ENCODE peak calls at places on chromosomes 2 and 18, in six cellular contexts. One of them, this sample, is unnamed.

GRCh38 chr18:78722959-78723706 is 256.5 kb upstream of the SALL3 start:
- DNase-seq in endodermal cell: peak; percentile 39
- DNase-seq in astrocyte of the spinal cord: no peak
- DNase-seq in astrocyte of the cerebellum: no peak
- DNase-seq in WERI-Rb-1: peak; percentile 1
- DNase-seq in sigmoid colon: peak; percentile 18
- DNase-seq in this sample: no peak

GRCh38 chr2:238924496-238925195 is 76.8 kb downstream of the TWIST2 start:
- DNase-seq in endodermal cell: no peak
- DNase-seq in astrocyte of the spinal cord: no peak
- DNase-seq in astrocyte of the cerebellum: no peak
- DNase-seq in WERI-Rb-1: no peak
- DNase-seq in sigmoid colon: peak; percentile 57
- DNase-seq in this sample: no peak

GRCh38 chr2:28652217-28652616 is 99.4 kb upstream of the PPP1CB start:
- DNase-seq in endodermal cell: no peak
- DNase-seq in astrocyte of the spinal cord: peak; percentile 46
- DNase-seq in astrocyte of the cerebellum: no peak
- DNase-seq in WERI-Rb-1: no peak
- DNase-seq in sigmoid colon: no peak
- DNase-seq in this sample: peak; percentile 49

GRCh38 chr2:101007415-101008345 is 5.6 kb downstream of the RPL31 start:
- DNase-seq in endodermal cell: no peak
- DNase-seq in astrocyte of the spinal cord: no peak
- DNase-seq in astrocyte of the cerebellum: no peak
- DNase-seq in WERI-Rb-1: no peak
- DNase-seq in sigmoid colon: no peak
- DNase-seq in this sample: peak; percentile 19

GRCh38 chr2:237865623-237866041 is 6.2 kb downstream of the RAMP1 start:
- DNase-seq in endodermal cell: peak; percentile 61
- DNase-seq in astrocyte of the spinal cord: no peak
- DNase-seq in astrocyte of the cerebellum: no peak
- DNase-seq in WERI-Rb-1: no peak
- DNase-seq in sigmoid colon: peak; percentile 76
- DNase-seq in this sample: peak; percentile 28

GRCh38 chr2:68441179-68441993 is 25.7 kb downstream of the FBXO48 start:
- DNase-seq in endodermal cell: peak; percentile 92
- DNase-seq in astrocyte of the spinal cord: peak; percentile 85
- DNase-seq in astrocyte of the cerebellum: peak; percentile 70
- DNase-seq in WERI-Rb-1: peak; percentile 90
- DNase-seq in sigmoid colon: peak; percentile 93
- DNase-seq in this sample: peak; percentile 84

GRCh38 chr2:126444511-126444910 is 211.4 kb upstream of the GYPC start:
- DNase-seq in endodermal cell: no peak
- DNase-seq in astrocyte of the spinal cord: no peak
- DNase-seq in astrocyte of the cerebellum: no peak
- DNase-seq in WERI-Rb-1: no peak
- DNase-seq in sigmoid colon: no peak
- DNase-seq in this sample: no peak

GRCh38 chr18:45713239-45713638 is 10.7 kb upstream of the SLC14A1 start:
- DNase-seq in endodermal cell: peak; percentile 13
- DNase-seq in astrocyte of the spinal cord: no peak
- DNase-seq in astrocyte of the cerebellum: no peak
- DNase-seq in WERI-Rb-1: no peak
- DNase-seq in sigmoid colon: no peak
- DNase-seq in this sample: no peak

GRCh38 chr2:3778841-3779505 is 75.6 kb downstream of the DCDC2C start:
- DNase-seq in endodermal cell: no peak
- DNase-seq in astrocyte of the spinal cord: no peak
- DNase-seq in astrocyte of the cerebellum: no peak
- DNase-seq in WERI-Rb-1: no peak
- DNase-seq in sigmoid colon: no peak
- DNase-seq in this sample: no peak

GRCh38 chr2:69298862-69299261 is 88.2 kb downstream of the GFPT1 start:
- DNase-seq in endodermal cell: no peak
- DNase-seq in astrocyte of the spinal cord: peak; percentile 71
- DNase-seq in astrocyte of the cerebellum: no peak
- DNase-seq in WERI-Rb-1: no peak
- DNase-seq in sigmoid colon: no peak
- DNase-seq in this sample: peak; percentile 81

GRCh38 chr2:219440388-219441256 is 6.0 kb downstream of the SPEG start:
- DNase-seq in endodermal cell: peak; percentile 40
- DNase-seq in astrocyte of the spinal cord: no peak
- DNase-seq in astrocyte of the cerebellum: no peak
- DNase-seq in WERI-Rb-1: no peak
- DNase-seq in sigmoid colon: no peak
- DNase-seq in this sample: peak; percentile 21
- H3K4me3 ChIP-seq in endodermal cell: no peak overlapping the region
- H3K4me3 ChIP-seq in astrocyte of the spinal cord: no peak overlapping the region
- H3K4me3 ChIP-seq in astrocyte of the cerebellum: no peak overlapping the region
- H3K4me3 ChIP-seq in WERI-Rb-1: no peak overlapping the region
- H3K4me3 ChIP-seq in sigmoid colon: peak overlapping the region; percentile 68
- H3K4me3 ChIP-seq in this sample: no peak overlapping the region

GRCh38 chr2:241944821-241945220 is 75.3 kb downstream of the RTP5 start:
- DNase-seq in endodermal cell: peak; percentile 9
- DNase-seq in astrocyte of the spinal cord: no peak
- DNase-seq in astrocyte of the cerebellum: no peak
- DNase-seq in WERI-Rb-1: no peak
- DNase-seq in sigmoid colon: no peak
- DNase-seq in this sample: no peak
- TF ChIP-seq CTCF in endodermal cell: no peak
- TF ChIP-seq CTCF in astrocyte of the spinal cord: no peak
- TF ChIP-seq CTCF in astrocyte of the cerebellum: no peak
- TF ChIP-seq CTCF in WERI-Rb-1: no peak
- TF ChIP-seq CTCF in sigmoid colon: no peak
- TF ChIP-seq CTCF in this sample: no peak

GRCh38 chr18:25345432-25345831 is 6.5 kb downstream of the ZNF521 start:
- DNase-seq in endodermal cell: no peak
- DNase-seq in astrocyte of the spinal cord: no peak
- DNase-seq in astrocyte of the cerebellum: peak; percentile 20
- DNase-seq in WERI-Rb-1: no peak
- DNase-seq in sigmoid colon: no peak
- DNase-seq in this sample: peak; percentile 46
- H3K4me3 ChIP-seq in endodermal cell: no peak overlapping the region
- H3K4me3 ChIP-seq in astrocyte of the spinal cord: no peak overlapping the region
- H3K4me3 ChIP-seq in astrocyte of the cerebellum: no peak overlapping the region
- H3K4me3 ChIP-seq in WERI-Rb-1: no peak overlapping the region
- H3K4me3 ChIP-seq in sigmoid colon: no peak overlapping the region
- H3K4me3 ChIP-seq in this sample: no peak overlapping the region

GRCh38 chr2:168192143-168192785 is 55.1 kb downstream of the STK39 start:
- DNase-seq in endodermal cell: no peak
- DNase-seq in astrocyte of the spinal cord: no peak
- DNase-seq in astrocyte of the cerebellum: no peak
- DNase-seq in WERI-Rb-1: no peak
- DNase-seq in sigmoid colon: no peak
- DNase-seq in this sample: no peak
- TF ChIP-seq CTCF in endodermal cell: no peak
- TF ChIP-seq CTCF in astrocyte of the spinal cord: no peak
- TF ChIP-seq CTCF in astrocyte of the cerebellum: no peak
- TF ChIP-seq CTCF in WERI-Rb-1: no peak
- TF ChIP-seq CTCF in sigmoid colon: no peak
- TF ChIP-seq CTCF in this sample: no peak

GRCh38 chr2:12721571-12722444 is 5.1 kb downstream of the TRIB2 start:
- DNase-seq in endodermal cell: no peak
- DNase-seq in astrocyte of the spinal cord: peak; percentile 68
- DNase-seq in astrocyte of the cerebellum: no peak
- DNase-seq in WERI-Rb-1: peak; percentile 54
- DNase-seq in sigmoid colon: no peak
- DNase-seq in this sample: peak; percentile 65
- H3K4me3 ChIP-seq in endodermal cell: no peak overlapping the region
- H3K4me3 ChIP-seq in astrocyte of the spinal cord: peak overlapping the region; percentile 96
- H3K4me3 ChIP-seq in astrocyte of the cerebellum: peak overlapping the region; percentile 72
- H3K4me3 ChIP-seq in WERI-Rb-1: no peak overlapping the region
- H3K4me3 ChIP-seq in sigmoid colon: peak overlapping the region; percentile 82
- H3K4me3 ChIP-seq in this sample: no peak overlapping the region

GRCh38 chr2:105330681-105331375 is 1.3 kb upstream of the TGFBRAP1 start:
- DNase-seq in endodermal cell: no peak
- DNase-seq in astrocyte of the spinal cord: no peak
- DNase-seq in astrocyte of the cerebellum: no peak
- DNase-seq in WERI-Rb-1: no peak
- DNase-seq in sigmoid colon: no peak
- DNase-seq in this sample: no peak

GRCh38 chr2:105329561-105330495 is at the start of gene TGFBRAP1:
- DNase-seq in endodermal cell: peak; percentile 79
- DNase-seq in astrocyte of the spinal cord: no peak
- DNase-seq in astrocyte of the cerebellum: no peak
- DNase-seq in WERI-Rb-1: peak; percentile 42
- DNase-seq in sigmoid colon: peak; percentile 74
- DNase-seq in this sample: no peak

GRCh38 chr2:105327690-105328089 is 1.8 kb downstream of the TGFBRAP1 start:
- DNase-seq in endodermal cell: no peak
- DNase-seq in astrocyte of the spinal cord: no peak
- DNase-seq in astrocyte of the cerebellum: no peak
- DNase-seq in WERI-Rb-1: no peak
- DNase-seq in sigmoid colon: no peak
- DNase-seq in this sample: no peak

GRCh38 chr2:105328281-105329196 is 996 bp downstream of the TGFBRAP1 start:
- DNase-seq in endodermal cell: peak; percentile 54
- DNase-seq in astrocyte of the spinal cord: no peak
- DNase-seq in astrocyte of the cerebellum: no peak
- DNase-seq in WERI-Rb-1: no peak
- DNase-seq in sigmoid colon: peak; percentile 67
- DNase-seq in this sample: peak; percentile 53

DNA sequence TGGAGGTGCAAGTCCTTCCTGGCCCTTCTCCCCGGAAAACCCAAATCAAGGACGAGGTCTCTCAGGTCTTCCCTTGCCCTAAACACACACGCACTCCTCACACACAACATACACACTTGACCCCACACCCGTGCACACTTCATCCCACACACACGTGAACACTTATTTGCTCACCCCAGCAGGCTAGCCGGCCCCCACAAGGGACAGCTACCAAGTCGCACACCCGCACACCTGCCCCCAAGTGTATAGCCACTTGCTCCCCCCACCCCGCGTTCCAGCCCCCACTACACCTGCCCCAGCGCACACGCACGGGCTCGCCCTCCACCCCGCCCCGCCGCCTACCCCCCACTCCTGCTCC is 359 bp downstream of the TGFBRAP1 start:
- DNase-seq in endodermal cell: peak; percentile 59
- DNase-seq in astrocyte of the spinal cord: no peak
- DNase-seq in astrocyte of the cerebellum: no peak
- DNase-seq in WERI-Rb-1: no peak
- DNase-seq in sigmoid colon: peak; percentile 71
- DNase-seq in this sample: no peak
- TF ChIP-seq CTCF in endodermal cell: no peak
- TF ChIP-seq CTCF in astrocyte of the spinal cord: no peak
- TF ChIP-seq CTCF in astrocyte of the cerebellum: no peak
- TF ChIP-seq CTCF in WERI-Rb-1: no peak
- TF ChIP-seq CTCF in sigmoid colon: no peak
- TF ChIP-seq CTCF in this sample: no peak

GRCh38 chr2:197264332-197264731 is 46.2 kb downstream of the ANKRD44 start:
- DNase-seq in endodermal cell: no peak
- DNase-seq in astrocyte of the spinal cord: no peak
- DNase-seq in astrocyte of the cerebellum: no peak
- DNase-seq in WERI-Rb-1: no peak
- DNase-seq in sigmoid colon: no peak
- DNase-seq in this sample: no peak

GRCh38 chr2:197269173-197269572 is 41.4 kb downstream of the ANKRD44 start:
- DNase-seq in endodermal cell: no peak
- DNase-seq in astrocyte of the spinal cord: peak; percentile 70
- DNase-seq in astrocyte of the cerebellum: peak; percentile 43
- DNase-seq in WERI-Rb-1: no peak
- DNase-seq in sigmoid colon: no peak
- DNase-seq in this sample: peak; percentile 82

GRCh38 chr2:197269815-197270214 is 40.8 kb downstream of the ANKRD44 start:
- DNase-seq in endodermal cell: no peak
- DNase-seq in astrocyte of the spinal cord: no peak
- DNase-seq in astrocyte of the cerebellum: no peak
- DNase-seq in WERI-Rb-1: no peak
- DNase-seq in sigmoid colon: no peak
- DNase-seq in this sample: no peak

GRCh38 chr2:197265931-197266330 is 44.6 kb downstream of the ANKRD44 start:
- DNase-seq in endodermal cell: no peak
- DNase-seq in astrocyte of the spinal cord: no peak
- DNase-seq in astrocyte of the cerebellum: no peak
- DNase-seq in WERI-Rb-1: no peak
- DNase-seq in sigmoid colon: no peak
- DNase-seq in this sample: no peak

DNA sequence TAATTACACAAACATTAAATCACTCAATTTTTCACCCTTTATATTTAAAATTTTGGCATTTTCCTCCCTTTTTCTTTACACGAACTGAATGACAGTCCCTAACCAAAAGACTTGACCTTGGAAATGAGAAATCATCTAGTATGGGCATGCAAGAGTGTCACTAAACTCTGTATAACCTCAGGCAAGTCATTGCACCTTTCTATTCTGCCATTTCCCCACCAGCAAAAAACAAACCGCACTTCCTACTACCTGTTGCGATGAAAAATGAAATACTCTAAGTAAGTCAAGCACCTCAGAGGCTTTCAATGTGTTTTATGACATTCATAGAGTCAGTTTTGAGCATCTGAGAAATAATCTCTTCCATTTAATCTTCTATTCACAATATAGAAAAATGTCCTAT is 44.1 kb downstream of the ANKRD44 start:
- DNase-seq in endodermal cell: no peak
- DNase-seq in astrocyte of the spinal cord: no peak
- DNase-seq in astrocyte of the cerebellum: no peak
- DNase-seq in WERI-Rb-1: no peak
- DNase-seq in sigmoid colon: no peak
- DNase-seq in this sample: no peak
- H3K4me3 ChIP-seq in endodermal cell: no peak overlapping the region
- H3K4me3 ChIP-seq in astrocyte of the spinal cord: no peak overlapping the region
- H3K4me3 ChIP-seq in astrocyte of the cerebellum: no peak overlapping the region
- H3K4me3 ChIP-seq in WERI-Rb-1: no peak overlapping the region
- H3K4me3 ChIP-seq in sigmoid colon: no peak overlapping the region
- H3K4me3 ChIP-seq in this sample: no peak overlapping the region

This sample was measured in fibroblast of mammary gland.